ENCODE peak calls at places on chromosomes 6 and 20, in nine cellular contexts. H is endothelial cell; Y is NCI-H2171; Q is cardiac fibroblast; O is activated gamma-delta T cell treated with Interleukin-2 at 50 U/mL for 16 hours; M is NCI-H526; T is posterior vena cava; C is activated naive CD4-positive, alpha-beta T cell treated with anti-CD3 and anti-CD28 coated beads for 36 hours; W is stimulated activated CD4-positive, alpha-beta T cell treated with anti-CD3 and anti-CD28 coated beads, Interleukin-2, amount 100 ng/mL, for 48 hours. I is an unnamed sample.

GRCh38 chr20:63968928-63969760 is 586 bp downstream of the ZNF512B start:
- DNase-seq in H (peak), Y (peak), Q (no peak), O (peak), M (no peak), T (peak), C (peak), W (no peak), I (no peak)

GRCh38 chr6:158170656-158171081 is 2.5 kb downstream of the GTF2H5 start:
- DNase-seq in H (no peak), Y (no peak), Q (peak), O (no peak), M (no peak), T (no peak), C (no peak), W (no peak), I (no peak)

GRCh38 chr6:148629197-148629909 is 117.5 kb upstream of the UST start:
- DNase-seq in H (no peak), Y (no peak), Q (no peak), O (no peak), M (peak), T (no peak), C (no peak), W (no peak), I (no peak)

GRCh38 chr6:41648921-41649320 is 10.7 kb downstream of the MDFI start:
- DNase-seq in H (no peak), Y (no peak), Q (no peak), O (no peak), M (no peak), T (peak), C (no peak), W (no peak), I (no peak)

GRCh38 chr6:33877982-33878381 is 74.2 kb upstream of the MLN start:
- DNase-seq in H (no peak), Y (no peak), Q (no peak), O (no peak), M (no peak), T (no peak), C (no peak), W (no peak), I (no peak)

GRCh38 chr20:49245921-49246740 is 26.9 kb downstream of the DDX27 start:
- DNase-seq in H (peak), Y (peak), Q (peak), O (no peak), M (peak), T (no peak), C (peak), W (no peak), I (peak)

GRCh38 chr6:130503146-130503545 is 137.3 kb downstream of the TMEM200A start:
- DNase-seq in H (no peak), Y (no peak), Q (peak), O (no peak), M (no peak), T (no peak), C (no peak), W (no peak), I (no peak)

GRCh38 chr6:12148841-12149240 is 136.7 kb downstream of the HIVEP1 start:
- DNase-seq in H (no peak), Y (no peak), Q (no peak), O (no peak), M (no peak), T (no peak), C (no peak), W (no peak), I (no peak)

GRCh38 chr6:33744895-33745546 is 1.7 kb downstream of the IP6K3 start:
- DNase-seq in H (no peak), Y (peak), Q (no peak), O (no peak), M (no peak), T (no peak), C (no peak), W (no peak), I (no peak)

GRCh38 chr6:63635563-63636515 is at the start of gene PHF3:
- DNase-seq in H (peak), Y (peak), Q (peak), O (peak), M (peak), T (peak), C (peak), W (peak), I (peak)

GRCh38 chr6:39114395-39114706 is 635 bp downstream of the SAYSD1 start:
- DNase-seq in H (no peak), Y (no peak), Q (no peak), O (no peak), M (peak), T (no peak), C (no peak), W (no peak), I (no peak)

GRCh38 chr20:25382704-25383370 is 7.8 kb downstream of the ABHD12 start:
- DNase-seq in H (no peak), Y (no peak), Q (peak), O (no peak), M (no peak), T (no peak), C (no peak), W (no peak), I (no peak)

GRCh38 chr6:25671652-25672051 is 19.6 kb downstream of the SCGN start:
- DNase-seq in H (no peak), Y (no peak), Q (no peak), O (no peak), M (no peak), T (no peak), C (no peak), W (no peak), I (no peak)

GRCh38 chr6:166584046-166584679 is 2.3 kb downstream of the RAMACL start:
- DNase-seq in H (no peak), Y (no peak), Q (no peak), O (no peak), M (no peak), T (no peak), C (no peak), W (no peak), I (no peak)

GRCh38 chr6:34332255-34333198 is 59.9 kb downstream of the NUDT3 start:
- DNase-seq in H (no peak), Y (no peak), Q (no peak), O (no peak), M (peak), T (no peak), C (no peak), W (no peak), I (no peak)

GRCh38 chr6:125612400-125612846 is 137.0 kb upstream of the HEY2 start:
- DNase-seq in H (no peak), Y (no peak), Q (peak), O (no peak), M (no peak), T (no peak), C (no peak), W (no peak), I (no peak)

GRCh38 chr6:9412951-9413559 is 977.7 kb upstream of the SLC35B3 start:
- DNase-seq in H (peak), Y (peak), Q (peak), O (no peak), M (peak), T (no peak), C (peak), W (no peak), I (peak)

GRCh38 chr6:27297857-27298730 is 14.0 kb downstream of the POM121L2 start:
- DNase-seq in H (peak), Y (peak), Q (peak), O (no peak), M (no peak), T (no peak), C (peak), W (no peak), I (peak)

GRCh38 chr6:28750926-28751458 is 172.8 kb downstream of the TRIM27 start:
- DNase-seq in H (no peak), Y (no peak), Q (no peak), O (no peak), M (no peak), T (no peak), C (no peak), W (no peak), I (no peak)

GRCh38 chr6:30060982-30061765 is at the start of gene POLR1H:
- DNase-seq in H (peak), Y (peak), Q (peak), O (peak), M (peak), T (peak), C (peak), W (peak), I (peak)

GRCh38 chr6:29071831-29072723 is 15.0 kb downstream of the OR2B3 start:
- DNase-seq in H (peak), Y (no peak), Q (peak), O (no peak), M (no peak), T (no peak), C (peak), W (peak), I (peak)

GRCh38 chr6:122631571-122632249 is 21.5 kb downstream of the PKIB start:
- DNase-seq in H (no peak), Y (no peak), Q (no peak), O (no peak), M (no peak), T (no peak), C (no peak), W (no peak), I (no peak)

GRCh38 chr6:144467153-144467762 is 182.1 kb downstream of the UTRN start:
- DNase-seq in H (no peak), Y (no peak), Q (no peak), O (no peak), M (no peak), T (no peak), C (no peak), W (no peak), I (no peak)

GRCh38 chr6:75830959-75831885 is 82.2 kb downstream of the MYO6 start:
- DNase-seq in H (no peak), Y (peak), Q (peak), O (no peak), M (no peak), T (no peak), C (peak), W (peak), I (no peak)